ENCODE peak calls at places on chromosomes 11 and 22, in seven cellular contexts. X is MCF 10A; I is T-helper 2 cell; J is foreskin keratinocyte; S is tibial artery; F is CD4-positive, alpha-beta T cell; N is putamen. M is an unnamed sample.

GRCh38 chr22:28907311-28908008 is 24.1 kb downstream of the ZNRF3 start:
- DNase-seq in X (no peak), I (no peak), J (no peak), S (no peak), F (no peak), N (no peak), M (no peak)

GRCh38 chr11:22764732-22765131 is 64.9 kb downstream of the SVIP start:
- DNase-seq in X (no peak), I (no peak), J (no peak), S (no peak), F (no peak), N (no peak), M (no peak)

GRCh38 chr22:37229012-37229804 is 14.9 kb downstream of the RAC2 start:
- DNase-seq in X (peak; percentile 90), I (no peak), J (peak; percentile 50), S (no peak), F (no peak), N (no peak), M (peak; percentile 73)

GRCh38 chr11:63917685-63918523 is 940 bp upstream of the RCOR2 start:
- DNase-seq in X (peak; percentile 23), I (peak; percentile 36), J (peak; percentile 54), S (peak; percentile 70), F (peak; percentile 31), N (peak; percentile 82), M (peak; percentile 21)

GRCh38 chr22:24521791-24522245 is 26.7 kb downstream of the UPB1 start:
- DNase-seq in X (peak; percentile 79), I (no peak), J (peak; percentile 84), S (no peak), F (no peak), N (no peak), M (peak; percentile 83)

GRCh38 chr11:20617346-20617745 is 17.9 kb downstream of the SLC6A5 start:
- DNase-seq in X (no peak), I (no peak), J (no peak), S (no peak), F (no peak), N (no peak), M (no peak)

GRCh38 chr22:20194681-20195593 is 44.1 kb upstream of the CCDC188 start:
- DNase-seq in X (no peak), I (no peak), J (no peak), S (no peak), F (no peak), N (no peak), M (no peak)

GRCh38 chr11:12177739-12178338 is 67.4 kb downstream of the MICAL2 start:
- DNase-seq in X (no peak), I (no peak), J (no peak), S (no peak), F (no peak), N (no peak), M (no peak)

GRCh38 chr11:13831707-13832106 is 130.8 kb upstream of the SPON1 start:
- DNase-seq in X (no peak), I (no peak), J (no peak), S (no peak), F (no peak), N (no peak), M (peak; percentile 18)

GRCh38 chr11:125591659-125592304 is 870 bp upstream of the STT3A start:
- DNase-seq in X (no peak), I (no peak), J (peak; percentile 68), S (peak; percentile 30), F (peak; percentile 25), N (no peak), M (peak; percentile 40)

GRCh38 chr11:12433571-12434061 is 56.2 kb downstream of the PARVA start:
- DNase-seq in X (no peak), I (no peak), J (no peak), S (no peak), F (no peak), N (no peak), M (no peak)

GRCh38 chr11:58028687-58029411 is 1.9 kb upstream of the OR6Q1 start:
- DNase-seq in X (no peak), I (no peak), J (no peak), S (peak; percentile 25), F (no peak), N (no peak), M (no peak)

GRCh38 chr22:24146190-24146616 is 35.1 kb upstream of the SUSD2 start:
- DNase-seq in X (peak; percentile 50), I (peak; percentile 32), J (no peak), S (peak; percentile 51), F (peak; percentile 38), N (no peak), M (peak; percentile 40)

GRCh38 chr11:120336641-120337132 is 474 bp downstream of the ARHGEF12 start:
- DNase-seq in X (peak; percentile 45), I (peak; percentile 3), J (no peak), S (no peak), F (peak; percentile 9), N (no peak), M (peak; percentile 43)

GRCh38 chr11:130449246-130449990 is 973 bp downstream of the ADAMTS15 start:
- DNase-seq in X (no peak), I (no peak), J (no peak), S (no peak), F (no peak), N (no peak), M (no peak)

GRCh38 chr11:70464509-70465361 is 66.4 kb downstream of the CTTN start:
- DNase-seq in X (no peak), I (no peak), J (no peak), S (no peak), F (no peak), N (no peak), M (no peak)

GRCh38 chr11:107493117-107493516 is 35.5 kb upstream of the CWF19L2 start:
- DNase-seq in X (peak; percentile 64), I (no peak), J (peak; percentile 98), S (no peak), F (no peak), N (no peak), M (peak; percentile 97)

GRCh38 chr11:56750190-56750589 is 1.7 kb upstream of the OR9G4 start:
- DNase-seq in X (peak; percentile 1), I (no peak), J (no peak), S (no peak), F (no peak), N (no peak), M (no peak)

GRCh38 chr11:5690736-5691135 is 1.1 kb downstream of the TRIM22 start:
- DNase-seq in X (no peak), I (no peak), J (no peak), S (no peak), F (no peak), N (no peak), M (no peak)

GRCh38 chr11:114057147-114057546 is 2.4 kb upstream of the ZBTB16 start:
- DNase-seq in X (no peak), I (no peak), J (no peak), S (no peak), F (no peak), N (no peak), M (no peak)

GRCh38 chr11:19951558-19952083 is 208.7 kb downstream of the DBX1 start:
- DNase-seq in X (peak; percentile 76), I (peak; percentile 8), J (peak; percentile 56), S (no peak), F (no peak), N (peak; percentile 59), M (peak; percentile 87)

GRCh38 chr22:36776722-36777121 is 803 bp upstream of the IFT27 start:
- DNase-seq in X (no peak), I (no peak), J (no peak), S (no peak), F (peak; percentile 8), N (no peak), M (no peak)

GRCh38 chr22:21634081-21634480 is 1.5 kb downstream of the CCDC116 start:
- DNase-seq in X (no peak), I (no peak), J (no peak), S (no peak), F (no peak), N (no peak), M (no peak)

GRCh38 chr11:45988922-45989321 is 66.5 kb downstream of the LARGE2 start:
- DNase-seq in X (no peak), I (no peak), J (no peak), S (no peak), F (no peak), N (no peak), M (no peak)

GRCh38 chr22:24758164-24758799 is 16.2 kb downstream of the PIWIL3 start:
- DNase-seq in X (peak; percentile 71), I (peak; percentile 9), J (peak; percentile 15), S (peak; percentile 45), F (peak; percentile 44), N (peak; percentile 23), M (peak; percentile 68)

GRCh38 chr11:35617687-35618496 is at the start of gene FJX1:
- DNase-seq in X (peak; percentile 87), I (no peak), J (peak; percentile 97), S (peak; percentile 37), F (no peak), N (no peak), M (peak; percentile 86)

GRCh38 chr11:78170874-78171549 is 17.4 kb downstream of the KCTD21 start:
- DNase-seq in X (no peak), I (no peak), J (no peak), S (no peak), F (no peak), N (no peak), M (no peak)

GRCh38 chr11:20443596-20443995 is 56.1 kb downstream of the PRMT3 start:
- DNase-seq in X (peak; percentile 32), I (no peak), J (peak; percentile 5), S (no peak), F (no peak), N (peak; percentile 22), M (peak; percentile 41)

GRCh38 chr11:116861539-116861938 is 24.1 kb upstream of the APOA1 start:
- DNase-seq in X (peak; percentile 32), I (no peak), J (peak; percentile 88), S (no peak), F (no peak), N (no peak), M (peak; percentile 67)

GRCh38 chr22:36874309-36874696 is 13.5 kb downstream of the NCF4 start:
- DNase-seq in X (no peak), I (no peak), J (no peak), S (no peak), F (no peak), N (no peak), M (no peak)

GRCh38 chr11:45045692-45046471 is 95.2 kb upstream of the TP53I11 start:
- DNase-seq in X (peak; percentile 78), I (peak; percentile 23), J (peak; percentile 76), S (peak; percentile 74), F (no peak), N (no peak), M (peak; percentile 83)

GRCh38 chr11:65862191-65862735 is 2.0 kb downstream of the MUS81 start:
- DNase-seq in X (no peak), I (no peak), J (no peak), S (peak; percentile 18), F (no peak), N (no peak), M (no peak)

GRCh38 chr11:771617-772204 is 5.6 kb downstream of the GATD1 start:
- DNase-seq in X (no peak), I (no peak), J (no peak), S (no peak), F (no peak), N (no peak), M (no peak)

GRCh38 chr11:628056-628455 is 1.1 kb upstream of the SCT start:
- DNase-seq in X (no peak), I (no peak), J (no peak), S (no peak), F (no peak), N (no peak), M (no peak)

GRCh38 chr11:103086461-103086860 is 5.5 kb downstream of the DCUN1D5 start:
- DNase-seq in X (no peak), I (no peak), J (peak; percentile 32), S (no peak), F (no peak), N (no peak), M (no peak)

GRCh38 chr22:39528080-39528661 is 4.4 kb downstream of the RPS19BP1 start:
- DNase-seq in X (no peak), I (no peak), J (no peak), S (no peak), F (no peak), N (no peak), M (no peak)

GRCh38 chr22:22386602-22387385 is 121.7 kb downstream of the ZNF280B start:
- DNase-seq in X (no peak), I (no peak), J (no peak), S (no peak), F (no peak), N (no peak), M (no peak)